ENCODE peak calls at places on chromosome 21, in ten cellular contexts. S is esophagus squamous epithelium, I is heart right ventricle, F is left ventricle myocardium inferior, G is tibial nerve, A is keratinocyte, P is psoas muscle, H is lung, K is mammary epithelial cell, U is cardiac muscle cell. C is an unnamed sample.

GRCh38 chr21:16534408-16535099 is 804.8 kb downstream of the USP25 start:
- DNase-seq in S (no peak), I (peak), F (peak), G (peak), A (no peak), P (peak), H (peak), K (peak), U (peak), C (no peak)

GRCh38 chr21:32437729-32438128 is 25.2 kb downstream of the EVA1C start:
- DNase-seq in S (no peak), I (peak), F (no peak), G (no peak), A (no peak), P (no peak), H (no peak), K (no peak), U (no peak), C (no peak)

GRCh38 chr21:32771134-32771523 is 426 bp downstream of the PAXBP1 start:
- DNase-seq in S (no peak), I (peak), F (peak), G (peak), A (no peak), P (peak), H (peak), K (peak), U (peak), C (no peak)

GRCh38 chr21:16194851-16195251 is 465.1 kb downstream of the USP25 start:
- DNase-seq in S (no peak), I (no peak), F (no peak), G (no peak), A (no peak), P (no peak), H (no peak), K (peak), U (peak), C (no peak)

GRCh38 chr21:26686278-26686677 is 113.2 kb upstream of the CYYR1 start:
- DNase-seq in S (no peak), I (no peak), F (no peak), G (no peak), A (no peak), P (no peak), H (no peak), K (peak), U (no peak), C (peak)

GRCh38 chr21:31409849-31410762 is 66.0 kb upstream of the TIAM1 start:
- DNase-seq in S (no peak), I (peak), F (no peak), G (no peak), A (no peak), P (no peak), H (no peak), K (no peak), U (no peak), C (no peak)

GRCh38 chr21:27206368-27206982 is 239.6 kb upstream of the ADAMTS5 start:
- DNase-seq in S (no peak), I (no peak), F (no peak), G (no peak), A (no peak), P (no peak), H (no peak), K (no peak), U (no peak), C (peak)

GRCh38 chr21:29221259-29221744 is 77.4 kb upstream of the BACH1 start:
- DNase-seq in S (no peak), I (no peak), F (no peak), G (no peak), A (no peak), P (no peak), H (no peak), K (no peak), U (no peak), C (no peak)

GRCh38 chr21:28818663-28819278 is 173.9 kb downstream of the LTN1 start:
- DNase-seq in S (no peak), I (no peak), F (no peak), G (no peak), A (no peak), P (no peak), H (no peak), K (no peak), U (no peak), C (no peak)

GRCh38 chr21:14382486-14382834 is 486 bp downstream of the HSPA13 start:
- DNase-seq in S (no peak), I (peak), F (no peak), G (no peak), A (no peak), P (no peak), H (no peak), K (no peak), U (no peak), C (no peak)

GRCh38 chr21:32698971-32699693 is 28.7 kb downstream of the SYNJ1 start:
- DNase-seq in S (no peak), I (peak), F (no peak), G (no peak), A (no peak), P (no peak), H (no peak), K (no peak), U (peak), C (no peak)

GRCh38 chr21:42083361-42083690 is 12.2 kb downstream of the UMODL1 start:
- DNase-seq in S (no peak), I (no peak), F (no peak), G (no peak), A (no peak), P (no peak), H (no peak), K (no peak), U (no peak), C (no peak)

GRCh38 chr21:32331444-32332305 is 33.0 kb downstream of the MRAP start:
- DNase-seq in S (no peak), I (no peak), F (no peak), G (no peak), A (no peak), P (no peak), H (no peak), K (no peak), U (no peak), C (no peak)

GRCh38 chr21:32321480-32321879 is 22.8 kb downstream of the MRAP start:
- DNase-seq in S (no peak), I (no peak), F (no peak), G (no peak), A (no peak), P (no peak), H (no peak), K (no peak), U (no peak), C (no peak)

GRCh38 chr21:32329331-32329730 is 30.7 kb downstream of the MRAP start:
- DNase-seq in S (no peak), I (no peak), F (no peak), G (no peak), A (no peak), P (no peak), H (no peak), K (no peak), U (no peak), C (no peak)

GRCh38 chr21:42219606-42220137 is 732 bp downstream of the ABCG1 start:
- DNase-seq in S (no peak), I (no peak), F (peak), G (no peak), A (no peak), P (peak), H (no peak), K (no peak), U (peak), C (no peak)

GRCh38 chr21:41370840-41371697 is 9.2 kb downstream of the MX2 start:
- DNase-seq in S (no peak), I (no peak), F (no peak), G (no peak), A (no peak), P (no peak), H (no peak), K (no peak), U (no peak), C (no peak)

GRCh38 chr21:35338881-35339632 is 290.0 kb upstream of the RUNX1 start:
- DNase-seq in S (no peak), I (no peak), F (no peak), G (no peak), A (no peak), P (no peak), H (no peak), K (no peak), U (no peak), C (no peak)

GRCh38 chr21:25496825-25497482 is 110.3 kb downstream of the MRPL39 start:
- DNase-seq in S (no peak), I (no peak), F (no peak), G (no peak), A (no peak), P (no peak), H (no peak), K (no peak), U (no peak), C (no peak)

GRCh38 chr21:25589905-25590304 is 17.4 kb downstream of the MRPL39 start:
- DNase-seq in S (no peak), I (no peak), F (no peak), G (no peak), A (no peak), P (no peak), H (no peak), K (no peak), U (no peak), C (no peak)

GRCh38 chr21:32572574-32573420 is 12.5 kb downstream of the TCP10L start:
- DNase-seq in S (no peak), I (no peak), F (no peak), G (no peak), A (peak), P (no peak), H (no peak), K (peak), U (no peak), C (no peak)

GRCh38 chr21:15005391-15005790 is 59.4 kb downstream of the NRIP1 start:
- DNase-seq in S (no peak), I (no peak), F (no peak), G (no peak), A (no peak), P (no peak), H (no peak), K (no peak), U (peak), C (peak)

GRCh38 chr21:29382029-29382654 is 83.4 kb downstream of the BACH1 start:
- DNase-seq in S (no peak), I (no peak), F (no peak), G (no peak), A (no peak), P (no peak), H (no peak), K (peak), U (no peak), C (no peak)

GRCh38 chr21:18744840-18745239 is 341.3 kb upstream of the TMPRSS15 start:
- DNase-seq in S (no peak), I (no peak), F (no peak), G (no peak), A (no peak), P (no peak), H (no peak), K (no peak), U (no peak), C (no peak)

GRCh38 chr21:19993186-19993711 is 1005.0 kb upstream of the NCAM2 start:
- DNase-seq in S (no peak), I (no peak), F (no peak), G (no peak), A (no peak), P (no peak), H (no peak), K (no peak), U (no peak), C (no peak)

GRCh38 chr21:35478096-35479080 is 429.3 kb upstream of the RUNX1 start:
- DNase-seq in S (no peak), I (no peak), F (no peak), G (no peak), A (no peak), P (no peak), H (no peak), K (no peak), U (no peak), C (no peak)

GRCh38 chr21:29233611-29234540 is 64.8 kb upstream of the BACH1 start:
- DNase-seq in S (no peak), I (no peak), F (no peak), G (no peak), A (no peak), P (no peak), H (no peak), K (peak), U (no peak), C (no peak)

GRCh38 chr21:42387843-42388242 is 8.0 kb downstream of the TMPRSS3 start:
- DNase-seq in S (no peak), I (no peak), F (no peak), G (no peak), A (no peak), P (peak), H (no peak), K (no peak), U (no peak), C (no peak)

GRCh38 chr21:15415541-15416261 is 314.1 kb upstream of the USP25 start:
- DNase-seq in S (no peak), I (peak), F (no peak), G (no peak), A (no peak), P (no peak), H (no peak), K (no peak), U (no peak), C (no peak)

GRCh38 chr21:34690041-34690792 is 21.4 kb downstream of the CLIC6 start:
- DNase-seq in S (no peak), I (no peak), F (no peak), G (no peak), A (no peak), P (no peak), H (no peak), K (peak), U (no peak), C (no peak)

GRCh38 chr21:20258542-20258941 is 739.7 kb upstream of the NCAM2 start:
- DNase-seq in S (no peak), I (no peak), F (no peak), G (no peak), A (no peak), P (no peak), H (no peak), K (no peak), U (peak), C (no peak)

GRCh38 chr21:16407403-16408279 is 677.9 kb downstream of the USP25 start:
- DNase-seq in S (no peak), I (no peak), F (no peak), G (no peak), A (no peak), P (no peak), H (no peak), K (no peak), U (peak), C (no peak)

GRCh38 chr21:27315373-27315772 is 348.5 kb upstream of the ADAMTS5 start:
- DNase-seq in S (no peak), I (no peak), F (no peak), G (no peak), A (no peak), P (no peak), H (no peak), K (no peak), U (no peak), C (no peak)

GRCh38 chr21:28375708-28376385 is 616.8 kb downstream of the LTN1 start:
- DNase-seq in S (no peak), I (no peak), F (no peak), G (no peak), A (no peak), P (no peak), H (no peak), K (no peak), U (no peak), C (no peak)

GRCh38 chr21:33069994-33070811 is at the start of gene OLIG1:
- DNase-seq in S (no peak), I (no peak), F (peak), G (no peak), A (no peak), P (peak), H (peak), K (peak), U (peak), C (no peak)

GRCh38 chr21:31343680-31344480 is at the start of gene TIAM1:
- DNase-seq in S (no peak), I (peak), F (peak), G (peak), A (peak), P (peak), H (peak), K (peak), U (peak), C (peak)

GRCh38 chr21:42433946-42434551 is 30.3 kb downstream of the UBASH3A start:
- DNase-seq in S (no peak), I (no peak), F (no peak), G (no peak), A (no peak), P (no peak), H (no peak), K (peak), U (no peak), C (no peak)

GRCh38 chr21:29416268-29416667 is 117.5 kb downstream of the BACH1 start:
- DNase-seq in S (no peak), I (no peak), F (no peak), G (no peak), A (no peak), P (no peak), H (no peak), K (peak), U (no peak), C (no peak)

GRCh38 chr21:45322231-45322959 is 34.7 kb upstream of the POFUT2 start:
- DNase-seq in S (no peak), I (no peak), F (peak), G (no peak), A (no peak), P (no peak), H (no peak), K (no peak), U (no peak), C (no peak)
- H3K27ac ChIP-seq in S (peak), I (no peak), F (no peak), G (no peak), A (no peak), P (no peak), H (no peak), K (no peak), U (no peak), C (no peak)

GRCh38 chr21:46153259-46154154 is 1.9 kb downstream of the FTCD start:
- DNase-seq in S (no peak), I (no peak), F (peak), G (peak), A (no peak), P (peak), H (no peak), K (no peak), U (peak), C (peak)
- H3K27ac ChIP-seq in S (no peak), I (no peak), F (peak), G (no peak), A (no peak), P (no peak), H (no peak), K (no peak), U (peak), C (no peak)

DNA sequence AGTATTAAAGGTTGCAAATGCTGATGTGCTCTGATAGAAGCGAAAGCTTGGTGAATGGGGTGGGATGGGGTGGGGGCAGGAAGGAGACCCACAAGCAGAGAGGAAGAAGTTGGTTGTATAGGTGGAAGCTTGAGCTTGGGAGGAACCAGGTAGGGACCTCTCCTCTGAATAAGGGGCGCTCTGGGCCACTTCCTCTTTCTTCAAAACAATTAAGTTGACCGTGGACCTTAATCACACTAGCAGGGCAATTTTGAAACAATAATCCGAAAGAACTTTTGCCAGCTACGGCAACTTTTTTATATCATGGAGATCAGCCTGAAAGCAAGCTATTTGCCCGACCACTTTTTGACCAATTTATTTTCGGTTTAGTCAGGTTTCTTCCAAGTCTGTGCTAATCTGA is 1.9 kb upstream of the DYRK1A start:
- DNase-seq in S (no peak), I (no peak), F (no peak), G (no peak), A (no peak), P (no peak), H (no peak), K (no peak), U (no peak), C (no peak)
- H3K27ac ChIP-seq in S (peak), I (peak), F (peak), G (no peak), A (no peak), P (peak), H (peak), K (peak), U (peak), C (no peak)

GRCh38 chr21:45588086-45588825 is 46.0 kb upstream of the SLC19A1 start:
- DNase-seq in S (no peak), I (no peak), F (no peak), G (no peak), A (no peak), P (no peak), H (no peak), K (no peak), U (no peak), C (no peak)

GRCh38 chr21:45590726-45591618 is 48.7 kb upstream of the SLC19A1 start:
- DNase-seq in S (no peak), I (peak), F (peak), G (no peak), A (no peak), P (peak), H (no peak), K (peak), U (no peak), C (no peak)

GRCh38 chr21:45590246-45590725 is 48.0 kb upstream of the SLC19A1 start:
- DNase-seq in S (no peak), I (peak), F (peak), G (peak), A (no peak), P (peak), H (peak), K (peak), U (peak), C (no peak)

GRCh38 chr21:45588861-45589491 is 46.7 kb upstream of the SLC19A1 start:
- DNase-seq in S (no peak), I (no peak), F (no peak), G (no peak), A (no peak), P (no peak), H (no peak), K (no peak), U (no peak), C (no peak)

GRCh38 chr21:45589686-45590245 is 47.5 kb upstream of the SLC19A1 start:
- DNase-seq in S (no peak), I (no peak), F (no peak), G (no peak), A (no peak), P (peak), H (no peak), K (no peak), U (no peak), C (no peak)
- H3K27ac ChIP-seq in S (peak), I (no peak), F (no peak), G (no peak), A (no peak), P (no peak), H (no peak), K (no peak), U (no peak), C (no peak)

DNA sequence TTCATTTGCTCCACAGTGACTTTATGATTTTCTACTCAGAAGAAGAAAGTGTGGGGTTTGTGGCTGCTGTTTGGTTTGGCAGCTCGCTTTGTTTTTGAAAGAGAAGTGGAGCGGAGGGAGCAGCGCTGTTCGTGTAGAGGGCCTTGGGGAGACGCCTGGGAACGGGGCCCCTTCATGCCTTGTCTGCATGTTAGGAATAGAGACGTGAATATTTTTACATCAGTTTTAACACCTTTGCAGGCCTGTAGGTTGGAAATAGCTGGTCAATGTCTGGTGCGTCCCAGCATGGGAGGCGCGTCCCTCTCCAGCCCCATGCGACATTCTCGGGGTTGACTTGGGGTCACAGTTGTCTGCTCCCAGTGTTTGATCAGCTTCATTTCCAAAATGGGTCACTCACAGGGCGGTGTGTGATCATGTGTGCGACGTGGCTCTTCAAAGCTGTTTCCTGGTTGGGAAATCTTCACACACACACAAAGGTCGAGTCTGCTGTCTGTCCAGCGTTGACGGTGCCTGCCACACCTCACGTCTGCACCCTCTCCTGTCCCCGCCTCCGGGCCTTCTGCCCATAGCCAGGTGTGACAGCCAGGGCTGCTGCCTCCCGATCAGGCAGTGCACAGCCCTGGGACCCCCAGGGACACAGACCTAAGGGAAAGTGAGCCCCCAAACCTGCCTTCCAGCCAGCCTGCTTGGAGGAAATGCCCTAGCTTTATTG is 149.2 kb downstream of the PSMG1 start:
- DNase-seq in S (no peak), I (peak), F (no peak), G (no peak), A (no peak), P (no peak), H (peak), K (no peak), U (no peak), C (no peak)
- H3K27ac ChIP-seq in S (peak), I (peak), F (peak), G (no peak), A (no peak), P (no peak), H (no peak), K (peak), U (peak), C (no peak)

GRCh38 chr21:39633043-39633442 is 20.3 kb downstream of the B3GALT5 start:
- DNase-seq in S (no peak), I (no peak), F (no peak), G (no peak), A (no peak), P (no peak), H (peak), K (peak), U (no peak), C (no peak)
- H3K27ac ChIP-seq in S (no peak), I (no peak), F (no peak), G (no peak), A (no peak), P (no peak), H (no peak), K (no peak), U (no peak), C (no peak)

DNA sequence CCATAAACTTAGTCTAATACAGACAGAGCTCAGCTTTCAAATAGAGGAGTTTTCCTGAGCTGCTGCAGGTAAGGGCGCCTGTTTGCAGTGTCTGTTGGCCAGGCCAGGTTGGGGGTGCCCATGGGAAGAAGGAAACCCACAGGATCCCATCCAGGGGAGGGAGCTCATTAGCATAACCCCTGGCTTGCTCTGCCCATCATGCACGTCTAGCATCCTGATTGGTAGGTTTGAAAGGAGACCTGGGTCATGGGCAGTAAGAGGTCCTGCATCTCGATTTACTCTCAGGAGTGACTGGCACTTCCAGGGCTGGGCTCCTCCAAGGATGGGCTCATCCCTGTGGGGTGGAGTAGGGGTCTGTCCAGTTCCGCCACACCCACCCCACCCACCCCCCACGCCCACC is 103.7 kb upstream of the CLDN14 start:
- DNase-seq in S (no peak), I (no peak), F (no peak), G (no peak), A (no peak), P (no peak), H (no peak), K (no peak), U (no peak), C (no peak)
- H3K27ac ChIP-seq in S (no peak), I (no peak), F (no peak), G (no peak), A (no peak), P (no peak), H (no peak), K (no peak), U (no peak), C (no peak)